ENCODE peak calls at places on chromosome 1, in six cellular contexts. Z is SJCRH30, N is GM23248, B is neural progenitor cell, F is colonic mucosa, O is fibroblast of lung. K is an unnamed sample.

GRCh38 chr1:231826566-231826965 is 200.0 kb downstream of the DISC1 start:
- DNase-seq in O (no peak), Z (no peak), B (no peak), N (no peak), F (no peak), K (no peak)

GRCh38 chr1:59678809-59679228 is 135.9 kb upstream of the HOOK1 start:
- DNase-seq in N (peak), F (no peak), B (peak), Z (peak), O (peak), K (no peak)

GRCh38 chr1:164637461-164638375 is 78.7 kb downstream of the PBX1 start:
- DNase-seq in N (peak), B (no peak), Z (no peak), O (peak), F (no peak), K (peak)

GRCh38 chr1:81876901-81877750 is 76.4 kb downstream of the ADGRL2 start:
- DNase-seq in F (no peak), N (peak), O (peak), B (no peak), Z (no peak), K (no peak)

GRCh38 chr1:180208264-180208663 is 21.8 kb upstream of the LHX4 start:
- DNase-seq in Z (no peak), F (no peak), O (no peak), B (no peak), N (no peak), K (no peak)

GRCh38 chr1:1364266-1364665 is 5.9 kb upstream of the MXRA8 start:
- DNase-seq in F (peak), B (no peak), N (no peak), O (no peak), Z (no peak), K (no peak)

GRCh38 chr1:20521960-20522861 is 14.3 kb upstream of the MUL1 start:
- DNase-seq in O (peak), Z (peak), B (peak), N (peak), F (peak), K (peak)

GRCh38 chr1:180603223-180603849 is 28.5 kb upstream of the XPR1 start:
- DNase-seq in O (no peak), N (no peak), B (no peak), Z (no peak), F (no peak), K (no peak)

GRCh38 chr1:232793944-232794343 is 11.3 kb upstream of the MAP10 start:
- DNase-seq in Z (no peak), F (peak), O (peak), B (peak), N (peak), K (no peak)

GRCh38 chr1:169149555-169150286 is 43.2 kb downstream of the ATP1B1 start:
- DNase-seq in Z (no peak), O (no peak), B (no peak), F (no peak), N (no peak), K (no peak)

GRCh38 chr1:73930293-73930692 is 267.7 kb downstream of the LRRIQ3 start:
- DNase-seq in O (no peak), N (no peak), F (no peak), B (no peak), Z (no peak), K (no peak)

GRCh38 chr1:22602060-22602740 is 34.2 kb upstream of the C1QA start:
- DNase-seq in B (no peak), O (no peak), F (no peak), N (no peak), Z (no peak), K (no peak)

GRCh38 chr1:7104053-7104738 is 318.9 kb downstream of the CAMTA1 start:
- DNase-seq in O (no peak), B (peak), Z (peak), N (peak), F (no peak), K (no peak)

GRCh38 chr1:244833734-244834595 is 1.5 kb upstream of the COX20 start:
- DNase-seq in B (peak), F (peak), Z (peak), N (peak), O (peak), K (peak)

GRCh38 chr1:145918992-145919939 is 749 bp upstream of the PEX11B start:
- DNase-seq in O (peak), N (peak), F (peak), Z (peak), B (peak), K (peak)

GRCh38 chr1:206468571-206468970 is 1.7 kb upstream of the IKBKE start:
- DNase-seq in B (no peak), Z (peak), F (no peak), N (no peak), O (no peak), K (no peak)

GRCh38 chr1:72567511-72567910 is 285.2 kb upstream of the NEGR1 start:
- DNase-seq in B (no peak), Z (no peak), F (no peak), N (peak), O (peak), K (no peak)

GRCh38 chr1:203668401-203668800 is 41.8 kb downstream of the ATP2B4 start:
- DNase-seq in B (no peak), N (no peak), F (no peak), O (no peak), Z (no peak), K (no peak)

GRCh38 chr1:237239248-237239647 is 197.3 kb downstream of the RYR2 start:
- DNase-seq in N (no peak), F (no peak), Z (no peak), O (no peak), B (no peak), K (no peak)

GRCh38 chr1:22611530-22611947 is 24.9 kb upstream of the C1QA start:
- DNase-seq in O (peak), N (peak), Z (peak), F (peak), B (peak), K (peak)

GRCh38 chr1:20187103-20187812 is 940 bp upstream of the PLA2G2C start:
- DNase-seq in Z (no peak), N (no peak), F (peak), B (no peak), O (no peak), K (no peak)

GRCh38 chr1:205014772-205015171 is 28.2 kb upstream of the CNTN2 start:
- DNase-seq in B (no peak), Z (no peak), O (no peak), N (no peak), F (no peak), K (no peak)

GRCh38 chr1:245407983-245408382 is 253.2 kb downstream of the KIF26B start:
- DNase-seq in B (no peak), N (no peak), Z (no peak), F (no peak), O (no peak), K (no peak)

GRCh38 chr1:223662943-223663342 is 2.6 kb downstream of the CAPN8 start:
- DNase-seq in N (no peak), B (no peak), Z (no peak), O (no peak), F (no peak), K (no peak)

GRCh38 chr1:143698016-143698415 is 273.8 kb downstream of the FAM72C start:
- DNase-seq in Z (peak), F (peak), O (no peak), B (no peak), N (peak), K (peak)

GRCh38 chr1:166111430-166111829 is 55.4 kb downstream of the FAM78B start:
- DNase-seq in F (no peak), Z (no peak), N (no peak), B (no peak), O (no peak), K (no peak)

GRCh38 chr1:202034683-202035462 is 24.5 kb downstream of the ELF3 start:
- DNase-seq in F (peak), N (peak), B (no peak), O (peak), Z (peak), K (peak)

GRCh38 chr1:119946724-119947123 is 50.4 kb upstream of the ADAM30 start:
- DNase-seq in N (peak), Z (no peak), B (no peak), O (peak), F (no peak), K (no peak)

GRCh38 chr1:117110774-117111173 is 10.8 kb downstream of the TRIM45 start:
- DNase-seq in N (peak), O (peak), B (no peak), Z (no peak), F (no peak), K (no peak)

GRCh38 chr1:214008791-214009612 is 21.2 kb downstream of the PROX1 start:
- DNase-seq in B (peak), O (no peak), Z (no peak), F (no peak), N (no peak), K (no peak)

GRCh38 chr1:172647110-172647564 is 11.8 kb upstream of the FASLG start:
- DNase-seq in Z (no peak), N (no peak), O (peak), F (no peak), B (no peak), K (no peak)

GRCh38 chr1:25954371-25954938 is 43.4 kb downstream of the PAFAH2 start:
- DNase-seq in B (no peak), O (no peak), F (no peak), Z (no peak), N (peak), K (no peak)

GRCh38 chr1:24318988-24319863 is at the start of gene GRHL3:
- DNase-seq in O (peak), F (peak), B (no peak), Z (no peak), N (peak), K (peak)

GRCh38 chr1:211621471-211622198 is 42.7 kb upstream of the SLC30A1 start:
- DNase-seq in Z (no peak), O (peak), B (no peak), F (no peak), N (no peak), K (peak)

GRCh38 chr1:192700834-192701271 is 64.9 kb downstream of the RGS13 start:
- DNase-seq in F (no peak), Z (peak), O (peak), N (peak), B (no peak), K (no peak)

GRCh38 chr1:155052412-155053400 is 1.6 kb downstream of the ADAM15 start:
- DNase-seq in N (peak), Z (no peak), O (no peak), F (peak), B (peak), K (no peak)

GRCh38 chr1:37767488-37767887 is 2.6 kb upstream of the EPHA10 start:
- DNase-seq in N (no peak), B (peak), Z (no peak), O (no peak), F (no peak), K (no peak)

DNA sequence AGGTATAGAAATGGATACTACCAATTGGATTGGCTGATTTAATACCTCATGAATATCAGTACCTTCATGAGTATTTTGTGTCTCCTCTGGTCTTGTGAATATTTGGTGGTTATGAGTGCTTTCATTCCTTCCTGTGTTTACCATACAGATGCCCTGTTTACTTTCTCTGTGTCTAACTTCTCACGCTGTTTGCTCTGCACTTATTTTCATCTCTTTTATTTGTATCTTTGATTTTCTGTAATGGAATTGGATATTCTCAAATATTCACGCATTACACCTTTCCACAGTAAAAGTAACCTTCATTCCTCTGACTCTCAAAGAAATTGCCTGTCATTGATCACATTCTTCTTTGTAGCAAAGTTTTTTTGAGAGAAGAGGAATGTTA is 16.8 kb downstream of the CNST start:
- DNase-seq in O (no peak), B (no peak), N (no peak), Z (no peak), F (no peak), K (no peak)
- H3K27ac ChIP-seq in O (no peak), B (no peak), N (peak), Z (no peak), F (peak), K (peak)

DNA sequence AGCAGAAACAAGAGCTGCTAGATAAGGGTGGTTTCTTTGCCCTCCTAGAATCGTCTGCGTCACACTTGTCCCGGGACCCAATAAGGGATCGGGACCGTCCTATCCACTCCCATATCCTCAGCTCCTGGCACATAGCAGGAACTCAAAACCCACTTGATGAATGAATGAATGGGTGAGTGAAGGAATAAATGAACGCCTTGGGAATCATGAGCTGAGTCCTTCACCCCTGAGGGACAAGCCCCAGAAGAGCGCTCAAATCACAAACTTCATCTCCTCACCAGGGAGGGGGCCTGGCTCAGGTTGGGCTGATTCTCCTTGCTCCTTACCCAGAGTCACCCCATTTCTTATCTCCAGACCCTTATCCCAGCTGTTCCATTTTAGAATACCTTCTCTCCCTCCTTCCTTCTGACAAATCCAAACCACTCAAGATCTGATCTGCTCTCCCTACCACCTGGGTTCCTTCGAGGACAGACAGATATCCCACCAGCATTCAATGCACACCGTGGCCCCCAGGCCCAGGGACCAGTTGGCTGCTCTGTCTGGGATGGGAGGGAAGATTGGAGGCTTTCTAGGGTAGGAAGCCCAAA is 590 bp upstream of the MOB3C start:
- DNase-seq in B (no peak), Z (no peak), O (no peak), F (no peak), N (no peak), K (no peak)
- H3K27ac ChIP-seq in B (no peak), Z (no peak), O (peak), F (peak), N (peak), K (peak)

GRCh38 chr1:51071291-51071690 is 30.7 kb upstream of the C1orf185 start:
- DNase-seq in B (no peak), Z (no peak), F (no peak), N (peak), O (no peak), K (no peak)
- H3K27ac ChIP-seq in B (no peak), Z (no peak), F (no peak), N (no peak), O (no peak), K (no peak)

GRCh38 chr1:58618303-58618702 is 41.3 kb upstream of the TACSTD2 start:
- DNase-seq in B (no peak), F (no peak), O (peak), Z (no peak), N (peak), K (no peak)
- H3K27ac ChIP-seq in B (no peak), F (no peak), O (no peak), Z (no peak), N (peak), K (no peak)

GRCh38 chr1:229585338-229585737 is 26.8 kb upstream of the ABCB10 start:
- DNase-seq in N (no peak), O (no peak), F (no peak), Z (no peak), B (no peak), K (no peak)

GRCh38 chr1:229579101-229579651 is 20.7 kb upstream of the ABCB10 start:
- DNase-seq in N (peak), F (no peak), O (peak), B (peak), Z (peak), K (no peak)

GRCh38 chr1:229581485-229581884 is 23.0 kb upstream of the ABCB10 start:
- DNase-seq in O (no peak), B (no peak), N (no peak), Z (no peak), F (no peak), K (no peak)

GRCh38 chr1:229582011-229582694 is 23.6 kb upstream of the ABCB10 start:
- DNase-seq in B (no peak), Z (no peak), O (peak), F (no peak), N (peak), K (peak)

GRCh38 chr1:229582715-229583114 is 24.2 kb upstream of the ABCB10 start:
- DNase-seq in F (no peak), B (no peak), O (no peak), Z (no peak), N (no peak), K (no peak)
- H3K27ac ChIP-seq in F (no peak), B (no peak), O (no peak), Z (no peak), N (no peak), K (no peak)